ENCODE peak calls at places on chromosome 20, in five cellular contexts. R is A549, A is testis, N is breast epithelium, I is uterus. F is an unnamed sample. For H3K4me1, the result is how much of the 10 kb centered on the place peaks cover.

GRCh38 chr20:32251470-32251869 is 26.0 kb upstream of the KIF3B start:
- DNase-seq in N (no peak), I (no peak), R (no peak), A (no peak), F (no peak)

GRCh38 chr20:36384022-36384619 is 78.0 kb downstream of the DLGAP4 start:
- DNase-seq in N (no peak), R (peak), A (peak), I (no peak), F (no peak)

GRCh38 chr20:18904624-18905023 is 91.0 kb downstream of the SCP2D1 start:
- DNase-seq in N (no peak), I (no peak), R (peak), A (peak), F (no peak)

GRCh38 chr20:32779500-32780215 is 17.5 kb downstream of the DNMT3B start:
- DNase-seq in I (no peak), A (no peak), N (no peak), R (no peak), F (no peak)

GRCh38 chr20:21682576-21682975 is 22.9 kb upstream of the PAX1 start:
- DNase-seq in I (no peak), N (no peak), R (no peak), A (no peak), F (no peak)

GRCh38 chr20:41149679-41150131 is 12.4 kb downstream of the PLCG1 start:
- DNase-seq in I (no peak), R (peak), N (no peak), A (no peak), F (no peak)

GRCh38 chr20:33034115-33034514 is 2.7 kb downstream of the BPIFB6 start:
- DNase-seq in N (no peak), R (no peak), A (no peak), I (no peak), F (no peak)

GRCh38 chr20:7656662-7657061 is 283.6 kb downstream of the HAO1 start:
- DNase-seq in I (no peak), N (no peak), A (no peak), R (no peak), F (no peak)

GRCh38 chr20:48684501-48685041 is 143.2 kb downstream of the PREX1 start:
- DNase-seq in R (no peak), I (no peak), A (no peak), N (no peak), F (no peak)

GRCh38 chr20:34220581-34220980 is 20.6 kb upstream of the ASIP start:
- DNase-seq in N (no peak), A (no peak), R (no peak), I (no peak), F (no peak)

GRCh38 chr20:32012159-32012682 is 2.0 kb downstream of the CCM2L start:
- DNase-seq in R (no peak), N (no peak), I (no peak), A (no peak), F (no peak)

GRCh38 chr20:35077872-35078271 is 14.7 kb downstream of the TRPC4AP start:
- DNase-seq in A (no peak), N (no peak), I (no peak), R (no peak), F (no peak)

GRCh38 chr20:4130404-4131189 is 115.2 kb upstream of the RNF24 start:
- DNase-seq in A (no peak), N (no peak), I (no peak), R (peak), F (no peak)

GRCh38 chr20:46060301-46060881 is 29.4 kb downstream of the NCOA5 start:
- DNase-seq in R (no peak), N (no peak), I (no peak), A (no peak), F (no peak)

GRCh38 chr20:21528870-21529269 is 15.0 kb upstream of the NKX2-2 start:
- DNase-seq in N (no peak), I (no peak), R (no peak), A (no peak), F (no peak)

GRCh38 chr20:40766081-40766480 is 77.0 kb upstream of the MAFB start:
- DNase-seq in N (no peak), R (no peak), A (no peak), I (no peak), F (no peak)

GRCh38 chr20:1964061-1964460 is 29.8 kb downstream of the PDYN start:
- DNase-seq in N (no peak), R (no peak), I (no peak), A (no peak), F (no peak)

GRCh38 chr20:19515074-19515473 is 243.0 kb upstream of the RIN2 start:
- DNase-seq in I (no peak), R (no peak), A (no peak), N (no peak), F (no peak)

GRCh38 chr20:46206025-46206424 is 87.9 kb downstream of the CD40 start:
- DNase-seq in A (peak), R (no peak), I (no peak), N (peak), F (peak)

GRCh38 chr20:10683537-10683936 is 9.7 kb upstream of the JAG1 start:
- DNase-seq in R (no peak), N (no peak), A (no peak), I (no peak), F (no peak)

GRCh38 chr20:34768105-34768504 is 57.3 kb downstream of the NCOA6 start:
- DNase-seq in N (no peak), A (no peak), R (no peak), I (no peak), F (no peak)

GRCh38 chr20:4925842-4926530 is 75.3 kb downstream of the SLC23A2 start:
- DNase-seq in I (peak), A (peak), R (peak), N (peak), F (peak)

GRCh38 chr20:2137552-2138201 is 36.0 kb downstream of the STK35 start:
- DNase-seq in I (no peak), R (no peak), A (no peak), N (no peak), F (no peak)

GRCh38 chr20:1503564-1504227 is 12.5 kb upstream of the SIRPB2 start:
- DNase-seq in R (peak), N (peak), A (peak), I (peak), F (peak)

GRCh38 chr20:21266191-21266536 is 37.0 kb upstream of the XRN2 start:
- DNase-seq in N (no peak), A (no peak), R (no peak), I (no peak), F (no peak)

GRCh38 chr20:32440758-32441078 is 82.6 kb downstream of the ASXL1 start:
- DNase-seq in A (no peak), N (peak), I (no peak), R (no peak), F (no peak)

GRCh38 chr20:47453167-47453782 is 48.4 kb upstream of the NCOA3 start:
- DNase-seq in N (no peak), I (no peak), R (peak), A (no peak), F (no peak)

DNA sequence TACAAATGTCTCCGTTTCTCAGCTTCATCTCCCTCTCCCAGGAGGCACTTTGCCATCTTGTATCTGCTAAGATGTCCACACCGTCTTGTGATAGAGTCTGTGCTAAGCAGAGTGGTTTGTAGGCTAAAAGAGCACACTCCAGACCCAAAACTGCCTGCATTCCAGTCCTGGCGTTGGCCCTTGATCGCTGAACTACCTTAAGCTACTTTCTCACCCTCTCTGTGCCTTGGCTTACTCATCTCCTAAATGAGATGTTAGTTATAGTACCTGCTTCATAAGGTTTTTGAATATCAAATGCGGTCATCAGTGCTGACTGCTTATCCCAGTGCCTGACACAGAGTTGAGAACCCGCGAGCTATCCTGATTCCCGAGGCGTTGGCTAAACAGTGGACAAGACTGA is 14.0 kb downstream of the CASS4 start:
- DNase-seq in N (peak), A (no peak), R (no peak), I (no peak), F (no peak)
- H3K4me1 ChIP-seq in N (under half), A (under half), R (under half), I (under half), F (under half)

DNA sequence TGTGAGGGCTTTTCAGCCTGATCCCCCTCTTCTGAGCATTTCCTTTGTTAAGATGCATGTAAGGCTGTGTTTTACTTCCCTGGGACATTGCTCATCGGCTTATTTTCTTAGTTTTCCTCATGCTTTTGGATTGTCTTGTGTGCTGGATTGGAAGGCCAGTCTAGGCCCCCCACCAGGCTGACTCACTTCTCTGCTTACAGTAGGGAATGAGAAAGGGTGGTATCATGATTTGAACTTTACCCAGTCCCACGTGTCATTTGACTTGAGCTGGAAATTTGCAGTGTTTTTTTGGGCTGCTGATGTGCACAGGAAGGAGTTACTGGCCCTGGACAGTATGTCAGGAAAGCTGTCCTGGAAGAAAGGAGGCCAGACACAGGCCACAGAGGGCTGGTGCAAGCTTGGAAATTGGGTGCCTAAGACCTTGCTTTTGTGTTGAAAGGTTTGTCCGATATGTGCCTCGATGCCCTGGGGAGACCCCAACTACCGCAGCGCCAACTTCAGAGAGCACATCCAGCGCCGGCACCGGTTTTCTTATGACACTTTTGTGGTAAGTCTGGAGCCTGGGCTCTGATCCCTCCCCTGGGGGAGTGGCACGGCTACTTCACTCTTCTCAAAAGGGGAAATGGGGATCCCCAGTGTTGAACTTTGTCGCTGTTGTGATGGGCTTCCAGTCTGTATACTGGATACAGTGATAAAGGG is 12.8 kb downstream of the RNF114 start:
- DNase-seq in N (no peak), A (no peak), R (peak), I (no peak), F (no peak)
- H3K27ac ChIP-seq in N (no peak), A (no peak), R (peak), I (no peak), F (no peak)

DNA sequence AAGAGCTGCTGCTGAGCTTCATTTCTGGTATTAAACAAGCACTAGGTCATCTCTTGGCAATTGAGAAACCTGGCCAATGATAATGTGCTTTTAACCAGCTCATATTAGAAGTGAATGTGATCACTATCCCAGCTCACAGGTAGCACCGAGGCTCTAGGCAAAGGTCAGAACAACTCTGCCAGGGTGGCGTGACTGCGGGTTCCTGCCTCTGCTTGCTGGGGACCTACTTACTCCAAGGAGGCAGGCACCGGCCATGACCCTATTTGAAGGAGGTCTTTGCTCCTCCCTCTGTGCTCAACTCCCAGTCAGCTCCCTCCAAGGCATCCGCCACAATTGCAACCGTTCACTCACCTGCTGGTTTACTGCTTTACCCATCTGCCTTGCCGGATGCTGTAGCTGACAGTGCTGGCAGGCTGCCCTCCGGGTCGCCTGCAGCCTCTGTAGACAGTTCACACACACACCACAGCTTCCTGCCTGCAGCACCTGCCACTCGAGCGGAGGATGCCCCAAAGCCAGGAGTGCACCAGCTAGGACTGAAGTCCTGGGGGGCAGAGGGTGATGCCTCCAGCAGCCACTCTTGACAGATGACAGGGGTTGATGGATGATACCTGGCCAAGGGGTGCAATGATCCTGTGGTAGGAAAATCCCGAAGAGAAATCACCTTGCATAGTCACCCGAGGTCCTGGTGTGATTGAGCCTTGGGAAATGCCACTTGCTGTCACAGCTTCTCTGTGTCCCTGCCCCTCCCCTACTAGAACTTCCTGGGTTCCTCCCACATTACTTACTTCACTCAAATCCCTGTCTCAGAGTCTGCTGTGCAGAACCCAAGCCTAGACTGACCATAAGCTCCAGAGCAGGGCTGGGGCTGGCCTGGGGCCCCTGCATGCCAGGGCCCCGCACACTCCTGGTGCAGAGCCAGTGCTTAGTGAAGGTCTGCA is 8.8 kb upstream of the VSX1 start:
- DNase-seq in N (no peak), A (no peak), R (no peak), I (no peak), F (no peak)
- TF ChIP-seq POLR2A in N (no peak), A (no peak), R (no peak), I (no peak), F (no peak)

GRCh38 chr20:38730167-38730988 is 6.1 kb downstream of the SLC32A1 start:
- DNase-seq in R (no peak), N (no peak), A (no peak), I (no peak), F (no peak)

GRCh38 chr20:38728237-38728761 is 4.0 kb downstream of the SLC32A1 start:
- DNase-seq in A (no peak), I (no peak), R (no peak), N (no peak), F (no peak)

GRCh38 chr20:38730989-38731737 is 6.9 kb downstream of the SLC32A1 start:
- DNase-seq in R (peak), I (peak), N (no peak), A (peak), F (peak)

GRCh38 chr20:38728911-38729642 is 4.8 kb downstream of the SLC32A1 start:
- DNase-seq in A (no peak), N (no peak), I (no peak), R (no peak), F (no peak)

GRCh38 chr20:38729767-38730166 is 5.5 kb downstream of the SLC32A1 start:
- DNase-seq in R (no peak), I (no peak), N (no peak), A (no peak), F (no peak)
- H3K4me1 ChIP-seq in R (under half), I (under half), N (under half), A (under half), F (under half)

GRCh38 chr20:23212482-23212881 is 126.4 kb upstream of the CD93 start:
- DNase-seq in N (no peak), I (no peak), A (no peak), R (no peak), F (no peak)
- H3K27ac ChIP-seq in N (no peak), I (no peak), A (no peak), R (no peak), F (no peak)

GRCh38 chr20:58389324-58389967 is 417 bp downstream of the VAPB start:
- DNase-seq in R (peak), N (no peak), A (peak), I (no peak), F (no peak)
- TF ChIP-seq POLR2A in R (no peak), N (no peak), A (no peak), I (no peak), F (no peak)

GRCh38 chr20:24737212-24737850 is 211.7 kb upstream of the CST7 start:
- DNase-seq in I (no peak), N (no peak), A (no peak), R (no peak), F (no peak)
- H3K4me1 ChIP-seq in I (under half), N (under half), A (under half), R (under half), F (under half)

GRCh38 chr20:53999077-53999476 is 71.3 kb downstream of the BCAS1 start:
- DNase-seq in R (no peak), N (no peak), A (no peak), I (no peak), F (no peak)
- H3K27ac ChIP-seq in R (no peak), N (no peak), A (no peak), I (no peak), F (no peak)

GRCh38 chr20:62309198-62309944 is 6.6 kb downstream of the ADRM1 start:
- DNase-seq in I (no peak), R (no peak), A (no peak), N (no peak), F (no peak)
- TF ChIP-seq POLR2A in I (no peak), R (no peak), A (no peak), N (no peak), F (no peak)

DNA sequence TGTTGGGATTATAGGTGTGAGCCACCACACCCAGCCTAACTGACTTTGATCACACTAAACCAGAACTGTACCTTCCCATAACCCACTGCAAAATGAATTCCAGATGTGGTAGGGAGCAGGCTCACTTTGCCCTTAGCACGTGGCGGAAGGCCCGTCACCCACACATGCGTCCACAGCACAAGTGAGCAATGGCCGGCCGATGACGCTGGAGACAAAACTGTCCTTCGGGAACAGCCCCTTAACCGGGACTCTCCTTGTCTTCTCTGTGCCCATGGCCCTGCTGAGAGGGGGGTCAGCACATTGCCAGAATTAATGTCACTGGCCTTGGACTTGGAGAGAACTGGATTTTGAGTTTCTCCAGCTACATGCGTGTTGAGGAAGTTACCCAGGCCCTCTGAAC is 107.2 kb downstream of the TOX2 start:
- DNase-seq in A (no peak), N (no peak), R (no peak), I (no peak), F (no peak)
- H3K4me1 ChIP-seq in A (under half), N (under half), R (under half), I (under half), F (under half)